ENCODE peak calls at places on chromosomes 6 and 20, in five cellular contexts. P, O, Q, U and J are unnamed samples.

GRCh38 chr6:13946506-13946905 is 21.8 kb downstream of the RNF182 start:
- DNase-seq in P (no peak), O (no peak), Q (no peak), U (no peak), J (no peak)

GRCh38 chr20:30506100-30506499 is 751.4 kb upstream of the DEFB115 start:
- DNase-seq in P (no peak), O (no peak), Q (no peak), U (no peak), J (no peak)

GRCh38 chr6:14706378-14706929 is 539.4 kb upstream of the JARID2 start:
- DNase-seq in P (no peak), O (no peak), Q (peak; percentile 98), U (peak; percentile 84), J (no peak)

GRCh38 chr6:7540595-7540994 is 876 bp upstream of the DSP start:
- DNase-seq in P (no peak), O (no peak), Q (no peak), U (no peak), J (no peak)

GRCh38 chr20:41654884-41655283 is 36.7 kb upstream of the CHD6 start:
- DNase-seq in P (no peak), O (no peak), Q (no peak), U (peak; percentile 56), J (no peak)

GRCh38 chr6:20589266-20589665 is 55.0 kb downstream of the CDKAL1 start:
- DNase-seq in P (no peak), O (no peak), Q (no peak), U (no peak), J (no peak)

GRCh38 chr20:17017232-17017631 is 209.6 kb upstream of the PCSK2 start:
- DNase-seq in P (no peak), O (no peak), Q (no peak), U (no peak), J (no peak)

GRCh38 chr6:10403385-10404106 is 11.3 kb downstream of the TFAP2A start:
- DNase-seq in P (peak; percentile 73), O (no peak), Q (peak; percentile 24), U (no peak), J (no peak)

GRCh38 chr20:5065489-5066383 is 54.0 kb downstream of the PCNA start:
- DNase-seq in P (no peak), O (no peak), Q (peak; percentile 91), U (peak; percentile 98), J (no peak)

GRCh38 chr6:30768634-30769087 is 24.3 kb upstream of the IER3 start:
- DNase-seq in P (no peak), O (no peak), Q (no peak), U (no peak), J (no peak)

GRCh38 chr6:20669571-20670314 is 135.5 kb downstream of the CDKAL1 start:
- DNase-seq in P (no peak), O (no peak), Q (no peak), U (no peak), J (no peak)

GRCh38 chr6:161547617-161548016 is 273.8 kb upstream of the AGPAT4 start:
- DNase-seq in P (no peak), O (no peak), Q (no peak), U (no peak), J (peak; percentile 96)

GRCh38 chr6:158686791-158687381 is 37.0 kb downstream of the SYTL3 start:
- DNase-seq in P (peak; percentile 51), O (no peak), Q (no peak), U (no peak), J (no peak)

GRCh38 chr6:47690791-47691190 is 7.6 kb upstream of the ADGRF4 start:
- DNase-seq in P (no peak), O (no peak), Q (no peak), U (no peak), J (no peak)

GRCh38 chr6:43202451-43202850 is 20.5 kb downstream of the CUL9 start:
- DNase-seq in P (no peak), O (no peak), Q (no peak), U (no peak), J (no peak)

GRCh38 chr20:58647814-58648501 is 3.1 kb upstream of the STX16 start:
- DNase-seq in P (no peak), O (no peak), Q (peak; percentile 42), U (no peak), J (no peak)

GRCh38 chr6:66496659-66497058 is 789.6 kb upstream of the EYS start:
- DNase-seq in P (no peak), O (peak; percentile 27), Q (no peak), U (no peak), J (no peak)

GRCh38 chr6:41306187-41306854 is 19.8 kb upstream of the TREM1 start:
- DNase-seq in P (peak; percentile 38), O (peak; percentile 69), Q (no peak), U (peak; percentile 28), J (peak; percentile 51)

GRCh38 chr6:116983375-116983774 is 106.3 kb downstream of the RFX6 start:
- DNase-seq in P (no peak), O (no peak), Q (no peak), U (no peak), J (no peak)

GRCh38 chr20:44979090-44979621 is 12.8 kb downstream of the STK4 start:
- DNase-seq in P (peak; percentile 59), O (no peak), Q (no peak), U (peak; percentile 61), J (no peak)

GRCh38 chr6:25320459-25320858 is 41.3 kb downstream of the CARMIL1 start:
- DNase-seq in P (no peak), O (no peak), Q (no peak), U (peak; percentile 34), J (no peak)

GRCh38 chr6:128200789-128201188 is 299.9 kb upstream of the THEMIS start:
- DNase-seq in P (no peak), O (no peak), Q (no peak), U (no peak), J (no peak)

GRCh38 chr6:106510090-106510970 is 119.0 kb downstream of the RTN4IP1 start:
- DNase-seq in P (no peak), O (peak; percentile 31), Q (no peak), U (peak; percentile 41), J (no peak)

GRCh38 chr20:50540620-50541605 is 30.7 kb downstream of the PTPN1 start:
- DNase-seq in P (peak; percentile 79), O (no peak), Q (peak; percentile 79), U (peak; percentile 43), J (no peak)

GRCh38 chr6:18741741-18742140 is 354.6 kb downstream of the RNF144B start:
- DNase-seq in P (no peak), O (no peak), Q (no peak), U (no peak), J (no peak)

GRCh38 chr6:90676516-90676915 is 89.6 kb upstream of the MAP3K7 start:
- DNase-seq in P (no peak), O (no peak), Q (no peak), U (no peak), J (no peak)

GRCh38 chr6:35048631-35049083 is 92.5 kb downstream of the TCP11 start:
- DNase-seq in P (no peak), O (no peak), Q (peak; percentile 61), U (peak; percentile 98), J (peak; percentile 84)